ENCODE peak calls at places on chromosomes 12 and 14, in seven cellular contexts. S is pancreas, A is PC-9, T is HepG2, X is colonic mucosa, I is body of pancreas, G is H1. Z is an unnamed sample.

GRCh38 chr12:95337176-95337575 is 119.6 kb downstream of the VEZT start:
- DNase-seq in S (no peak), A (no peak), T (no peak), X (no peak), I (no peak), G (no peak), Z (no peak)

GRCh38 chr12:121796855-121797751 is 3.6 kb upstream of the RHOF start:
- DNase-seq in S (peak; percentile 98), A (peak; percentile 96), T (peak; percentile 97), X (peak; percentile 98), I (peak; percentile 97), G (peak; percentile 79), Z (no peak)

GRCh38 chr14:104750658-104751057 is 2.3 kb upstream of the SIVA1 start:
- DNase-seq in S (no peak), A (no peak), T (peak; percentile 34), X (no peak), I (no peak), G (no peak), Z (no peak)

GRCh38 chr12:49358548-49359141 is 8.6 kb upstream of the SPATS2 start:
- DNase-seq in S (peak; percentile 58), A (peak; percentile 51), T (peak; percentile 72), X (peak; percentile 67), I (peak; percentile 62), G (no peak), Z (no peak)

GRCh38 chr12:104632724-104633181 is 176.0 kb downstream of the CHST11 start:
- DNase-seq in S (no peak), A (no peak), T (no peak), X (no peak), I (no peak), G (no peak), Z (no peak)

GRCh38 chr14:79057333-79057732 is 887.2 kb downstream of the NRXN3 start:
- DNase-seq in S (no peak), A (no peak), T (no peak), X (no peak), I (no peak), G (no peak), Z (no peak)

GRCh38 chr12:95815635-95816212 is 25.2 kb upstream of the NTN4 start:
- DNase-seq in S (no peak), A (peak; percentile 59), T (peak; percentile 36), X (no peak), I (no peak), G (no peak), Z (no peak)

GRCh38 chr12:76519538-76519937 is 40.0 kb downstream of the OSBPL8 start:
- DNase-seq in S (no peak), A (no peak), T (no peak), X (no peak), I (no peak), G (no peak), Z (no peak)

GRCh38 chr12:92696240-92696639 is 6.5 kb upstream of the PLEKHG7 start:
- DNase-seq in S (no peak), A (no peak), T (no peak), X (peak; percentile 24), I (no peak), G (no peak), Z (no peak)

GRCh38 chr12:15534322-15534721 is 212.0 kb downstream of the PTPRO start:
- DNase-seq in S (no peak), A (no peak), T (no peak), X (no peak), I (no peak), G (no peak), Z (no peak)

GRCh38 chr14:56217380-56218045 is 99.3 kb downstream of the PELI2 start:
- DNase-seq in S (no peak), A (no peak), T (no peak), X (no peak), I (no peak), G (no peak), Z (no peak)

GRCh38 chr14:64502476-64503183 is 1.0 kb downstream of the ZBTB25 start:
- DNase-seq in S (no peak), A (peak; percentile 69), T (no peak), X (peak; percentile 56), I (peak; percentile 35), G (no peak), Z (no peak)

GRCh38 chr12:125981610-125982253 is 916.5 kb downstream of the AACS start:
- DNase-seq in S (no peak), A (no peak), T (peak; percentile 85), X (no peak), I (no peak), G (no peak), Z (no peak)

GRCh38 chr14:94173471-94173884 is 644 bp upstream of the PPP4R4 start:
- DNase-seq in S (no peak), A (no peak), T (no peak), X (peak; percentile 25), I (peak; percentile 25), G (no peak), Z (no peak)

GRCh38 chr14:21070610-21071224 is 613 bp downstream of the ARHGEF40 start:
- DNase-seq in S (peak; percentile 44), A (no peak), T (peak; percentile 69), X (peak; percentile 82), I (peak; percentile 45), G (no peak), Z (no peak)

GRCh38 chr14:37122919-37123639 is 49.3 kb downstream of the SLC25A21 start:
- DNase-seq in S (no peak), A (no peak), T (no peak), X (no peak), I (no peak), G (no peak), Z (no peak)

GRCh38 chr14:55129086-55129427 is at the start of gene LGALS3:
- DNase-seq in S (peak; percentile 70), A (peak; percentile 60), T (no peak), X (peak; percentile 88), I (peak; percentile 75), G (no peak), Z (no peak)

GRCh38 chr14:94953541-94954260 is 183.8 kb upstream of the GSC start:
- DNase-seq in S (no peak), A (no peak), T (no peak), X (no peak), I (no peak), G (no peak), Z (no peak)

GRCh38 chr14:31429791-31430190 is 9.4 kb upstream of the HEATR5A start:
- DNase-seq in S (no peak), A (no peak), T (no peak), X (no peak), I (no peak), G (no peak), Z (no peak)

GRCh38 chr14:31428011-31428410 is 7.7 kb upstream of the HEATR5A start:
- DNase-seq in S (no peak), A (no peak), T (no peak), X (no peak), I (no peak), G (no peak), Z (no peak)

GRCh38 chr14:31426663-31427062 is 6.3 kb upstream of the HEATR5A start:
- DNase-seq in S (no peak), A (no peak), T (no peak), X (no peak), I (no peak), G (no peak), Z (no peak)

GRCh38 chr14:31421200-31421599 is 850 bp upstream of the HEATR5A start:
- DNase-seq in S (no peak), A (no peak), T (peak; percentile 26), X (no peak), I (no peak), G (no peak), Z (no peak)

GRCh38 chr14:31425905-31426304 is 5.6 kb upstream of the HEATR5A start:
- DNase-seq in S (no peak), A (no peak), T (no peak), X (no peak), I (no peak), G (no peak), Z (no peak)
- H3K4me1 ChIP-seq in S (no peaks in the 10 kb centered on the region), A (no peaks in the 10 kb centered on the region), T (peaks cover 14% of the 10 kb centered on the region), X (no peaks in the 10 kb centered on the region), I (peaks cover 9% of the 10 kb centered on the region), G (peaks cover 4% of the 10 kb centered on the region), Z (peaks cover 3% of the 10 kb centered on the region)

GRCh38 chr14:33315217-33315616 is 376.5 kb downstream of the NPAS3 start:
- DNase-seq in S (no peak), A (no peak), T (no peak), X (no peak), I (no peak), G (no peak), Z (no peak)

GRCh38 chr14:33315721-33316120 is 377.0 kb downstream of the NPAS3 start:
- DNase-seq in S (no peak), A (no peak), T (no peak), X (no peak), I (no peak), G (no peak), Z (no peak)

GRCh38 chr14:33317675-33318074 is 379.0 kb downstream of the NPAS3 start:
- DNase-seq in S (no peak), A (no peak), T (no peak), X (no peak), I (no peak), G (no peak), Z (no peak)
- H3K27ac ChIP-seq in S (no peak overlapping the region), A (no peak overlapping the region), T (no peak overlapping the region), X (no peak overlapping the region), I (no peak overlapping the region), G (no peak overlapping the region), Z (no peak overlapping the region)

GRCh38 chr14:54120260-54120659 is 163.6 kb upstream of the BMP4 start:
- DNase-seq in S (no peak), A (no peak), T (no peak), X (no peak), I (no peak), G (no peak), Z (no peak)
- H3K27me3 ChIP-seq in S (no peaks in the 10 kb centered on the region), A (no peaks in the 10 kb centered on the region), T (no peaks in the 10 kb centered on the region), X (no peaks in the 10 kb centered on the region), I (no peaks in the 10 kb centered on the region), G (no peaks in the 10 kb centered on the region), Z (no peaks in the 10 kb centered on the region)

DNA sequence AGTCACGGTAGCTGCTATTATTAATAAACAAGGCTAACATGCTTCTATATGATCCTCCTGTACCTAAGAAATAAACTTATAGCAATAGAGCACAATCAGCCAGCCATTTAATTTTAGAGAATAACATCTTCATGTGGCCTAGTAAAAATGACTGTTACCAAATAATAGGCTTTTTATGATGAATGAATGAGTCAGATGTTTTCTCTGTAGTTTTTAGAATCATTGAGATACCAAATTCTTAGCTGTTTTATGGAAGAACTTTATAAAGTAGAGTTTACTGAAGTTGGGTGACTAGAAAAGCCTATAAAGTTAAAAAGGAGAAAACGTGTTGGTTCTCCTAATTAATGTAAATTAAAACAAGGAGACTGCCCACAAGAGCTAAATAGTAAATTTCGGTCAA is 40.7 kb downstream of the WNK1 start:
- DNase-seq in S (no peak), A (no peak), T (no peak), X (no peak), I (no peak), G (no peak), Z (no peak)
- H3K4me1 ChIP-seq in S (peaks cover 7% of the 10 kb centered on the region), A (peaks cover 8% of the 10 kb centered on the region), T (peaks cover 24% of the 10 kb centered on the region), X (no peaks in the 10 kb centered on the region), I (peaks cover 27% of the 10 kb centered on the region), G (no peaks in the 10 kb centered on the region), Z (peaks cover 30% of the 10 kb centered on the region)

Z was measured in keratinocyte.